ENCODE peak calls at places on chromosomes 5 and 9, in five cellular contexts. X, P, N, S and D are unnamed samples. For H4K20me1, H3K27me3 and H3K9me2, the result is how much of the 10 kb centered on the place peaks cover.

GRCh38 chr5:473344-474192 is 30.6 kb downstream of the EXOC3 start:
- DNase-seq in P (no peak), X (peak), N (peak), S (peak), D (peak)

GRCh38 chr5:14268738-14269137 is 125.6 kb downstream of the TRIO start:
- DNase-seq in P (no peak), N (no peak), S (peak), X (no peak), D (no peak)

GRCh38 chr5:173625686-173626500 is 9.4 kb upstream of the BOD1 start:
- DNase-seq in S (no peak), N (peak), X (no peak), P (no peak), D (no peak)

GRCh38 chr5:116075117-116075910 is 9.5 kb upstream of the COMMD10 start:
- DNase-seq in X (no peak), N (no peak), S (no peak), P (no peak), D (no peak)

GRCh38 chr5:58013542-58014258 is 446.2 kb downstream of the PLK2 start:
- DNase-seq in S (no peak), P (no peak), X (no peak), N (no peak), D (no peak)

GRCh38 chr5:111132731-111133435 is 40.7 kb downstream of the WDR36 start:
- DNase-seq in P (no peak), N (no peak), S (no peak), X (no peak), D (no peak)

GRCh38 chr9:91698266-91698665 is 251.8 kb downstream of the ROR2 start:
- DNase-seq in N (no peak), S (no peak), P (no peak), X (no peak), D (no peak)

GRCh38 chr5:117131048-117131679 is 556.5 kb upstream of the SEMA6A start:
- DNase-seq in S (no peak), X (no peak), N (no peak), P (no peak), D (no peak)

DNA sequence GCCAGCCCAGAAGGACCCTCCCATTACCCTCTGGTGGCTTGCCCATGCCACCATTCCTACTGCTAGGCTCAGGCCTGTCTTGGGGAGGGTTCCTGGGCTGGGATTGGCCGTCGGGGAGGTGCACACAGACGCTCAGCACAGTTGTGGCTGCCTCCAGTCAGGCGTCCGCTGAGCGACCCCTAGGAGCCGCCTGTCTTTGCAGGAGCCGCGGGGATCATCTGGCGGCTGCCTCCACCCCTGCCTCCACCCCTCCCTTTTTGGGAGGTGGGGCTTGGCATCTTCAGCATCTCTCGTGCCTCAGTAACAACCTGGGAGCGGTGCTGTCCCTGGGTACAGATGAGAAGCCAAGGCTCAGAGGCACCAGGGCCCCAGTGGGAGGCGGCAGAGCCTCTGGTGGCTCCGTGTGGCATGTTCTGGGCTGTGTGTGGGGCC is 39.6 kb downstream of the RXRA start:
- DNase-seq in P (no peak), S (peak), N (no peak), X (peak), D (no peak)
- H4K20me1 ChIP-seq in P (under half), S (under half), N (under half), X (under half), D (under half)

DNA sequence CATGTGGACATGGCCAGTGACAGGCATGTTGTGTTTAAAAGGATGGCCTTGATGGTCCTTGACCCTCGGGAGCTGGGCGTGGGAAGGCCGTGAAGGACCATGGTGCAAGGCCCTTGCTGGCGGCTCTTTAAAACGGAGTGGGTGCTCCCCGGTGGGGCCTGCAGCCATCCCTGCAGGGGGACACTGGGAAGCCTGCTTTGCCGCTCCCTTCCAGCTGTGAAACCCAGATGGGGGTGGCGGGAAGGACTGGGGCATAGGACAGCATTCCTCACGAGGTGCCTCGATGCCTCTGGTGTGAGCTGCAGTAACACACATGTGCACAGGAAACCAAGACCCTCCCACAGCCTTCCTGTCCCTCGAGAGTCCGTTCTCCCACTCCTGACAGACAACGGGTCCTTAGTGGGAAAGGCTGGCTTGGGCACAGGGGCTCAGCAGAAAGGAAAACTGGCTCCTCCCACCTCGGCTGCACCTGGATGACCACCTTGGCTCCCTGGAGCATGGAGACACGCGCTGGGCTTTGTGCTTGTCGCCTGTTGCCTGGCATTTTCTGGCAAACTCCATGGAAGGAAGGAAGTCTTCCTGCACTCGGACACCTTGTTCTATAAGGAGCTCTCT is 30.3 kb upstream of the IRX4 start:
- DNase-seq in X (no peak), N (no peak), P (no peak), S (no peak), D (no peak)
- H3K27me3 ChIP-seq in X (under half), N (under half), P (under half), S (under half), D (half or more)

GRCh38 chr5:80921026-80921425 is 39.1 kb upstream of the RASGRF2 start:
- DNase-seq in P (no peak), S (no peak), X (peak), N (no peak), D (no peak)
- H3K9me2 ChIP-seq in P (under half), S (under half), X (under half), N (under half), D (under half)

DNA sequence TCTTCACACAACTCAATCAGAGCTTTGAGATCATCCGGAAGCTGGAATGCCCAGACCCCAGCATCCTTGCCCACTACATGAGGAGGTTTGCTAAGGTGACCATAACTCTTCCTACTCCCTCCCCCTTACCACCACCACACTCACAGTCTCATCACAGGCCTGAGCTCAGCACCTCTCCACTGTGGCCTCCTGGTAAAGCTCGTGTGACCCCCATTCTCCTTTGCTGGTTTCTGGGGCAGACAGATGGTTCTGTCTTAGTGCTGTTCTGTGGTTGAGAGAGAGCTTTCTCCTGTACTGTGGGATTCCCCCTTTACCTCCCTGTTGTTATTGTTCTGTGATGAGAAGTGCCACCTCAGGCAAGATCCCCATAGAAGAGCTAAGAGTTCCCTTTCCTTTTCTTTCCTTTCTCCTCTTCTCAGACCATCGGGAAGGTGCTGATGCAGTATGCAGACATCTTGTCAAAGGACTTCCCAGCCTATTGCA is 92.7 kb upstream of the RUSC2 start:
- DNase-seq in P (no peak), S (no peak), N (no peak), X (no peak), D (no peak)
- H4K20me1 ChIP-seq in P (under half), S (under half), N (under half), X (under half), D (under half)

DNA sequence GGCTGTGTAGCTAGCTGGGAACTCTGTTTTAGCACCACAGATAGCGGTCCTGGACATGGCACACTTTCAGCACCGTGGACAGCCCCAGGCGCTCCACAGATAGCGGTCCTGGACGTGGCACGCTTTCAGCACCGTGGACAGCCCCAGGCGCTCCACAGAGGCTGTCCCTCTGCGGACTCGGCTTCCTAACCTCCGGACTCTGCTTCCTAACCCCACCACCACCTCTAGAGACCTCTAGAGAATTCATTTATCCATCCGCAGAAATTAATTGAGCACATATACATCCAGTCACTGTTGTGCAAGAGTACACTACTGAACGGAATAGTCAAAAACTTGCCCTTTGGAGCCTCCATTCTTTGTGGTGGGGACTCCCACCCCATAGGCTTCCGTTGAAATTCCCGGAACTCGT is 27.4 kb downstream of the UNC5A start:
- DNase-seq in S (peak), N (peak), P (peak), X (peak), D (peak)
- H3K27me3 ChIP-seq in S (under half), N (half or more), P (under half), X (under half), D (under half)

GRCh38 chr5:149543361-149544198 is 7.7 kb downstream of the CSNK1A1 start:
- DNase-seq in N (no peak), P (no peak), X (no peak), S (no peak), D (no peak)

GRCh38 chr5:149544199-149544472 is 7.1 kb downstream of the CSNK1A1 start:
- DNase-seq in N (no peak), X (no peak), S (no peak), P (no peak), D (no peak)

GRCh38 chr5:149545327-149545726 is 5.9 kb downstream of the CSNK1A1 start:
- DNase-seq in S (peak), N (no peak), P (no peak), X (no peak), D (no peak)

GRCh38 chr5:149540098-149540497 is 11.1 kb downstream of the CSNK1A1 start:
- DNase-seq in X (no peak), P (no peak), S (peak), N (no peak), D (no peak)

DNA sequence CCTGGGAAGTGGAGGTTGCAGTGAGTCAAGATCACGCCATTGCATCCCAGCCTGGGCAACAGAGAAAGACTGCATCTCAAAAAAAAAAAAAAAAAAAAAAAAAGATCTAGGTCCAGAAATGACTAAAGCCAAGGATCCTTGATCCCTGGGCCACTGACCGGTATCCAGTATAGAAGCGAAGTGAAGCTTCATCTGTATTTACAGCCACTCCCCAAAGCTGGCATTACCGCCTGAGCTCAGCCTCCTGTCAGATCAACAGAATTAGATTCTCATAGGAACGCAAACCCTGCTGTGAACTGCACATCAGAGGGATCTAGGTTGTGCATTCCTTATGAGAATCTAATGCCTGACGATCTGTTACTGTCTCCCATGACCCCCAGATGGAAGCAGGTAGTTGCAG is 9.3 kb downstream of the CSNK1A1 start:
- DNase-seq in X (no peak), N (no peak), S (no peak), P (no peak), D (no peak)
- H3K9me2 ChIP-seq in X (under half), N (under half), S (under half), P (under half), D (under half)